ENCODE peak calls at places on chromosomes 16 and 17, in five cellular contexts. One of them, this sample, is unnamed.

GRCh38 chr16:29974291-29975133 is 844 bp downstream of the TAOK2 start:
- DNase-seq in AG09319: no peak
- DNase-seq in cardiac muscle cell: peak; percentile 30
- DNase-seq in AG04450: no peak
- DNase-seq in endothelial cell: peak; percentile 65
- DNase-seq in this sample: no peak

GRCh38 chr17:58242171-58242784 is 3.9 kb downstream of the LPO start:
- DNase-seq in AG09319: no peak
- DNase-seq in AG04450: no peak
- DNase-seq in cardiac muscle cell: no peak
- DNase-seq in endothelial cell: no peak
- DNase-seq in this sample: no peak

GRCh38 chr17:18251204-18251603 is 7.3 kb downstream of the FLII start:
- DNase-seq in AG09319: no peak
- DNase-seq in cardiac muscle cell: no peak
- DNase-seq in endothelial cell: no peak
- DNase-seq in AG04450: no peak
- DNase-seq in this sample: no peak

GRCh38 chr17:27526603-27527002 is 70.4 kb downstream of the KSR1 start:
- DNase-seq in cardiac muscle cell: no peak
- DNase-seq in AG09319: no peak
- DNase-seq in endothelial cell: peak; percentile 32
- DNase-seq in AG04450: no peak
- DNase-seq in this sample: no peak

GRCh38 chr17:77690271-77691161 is 268.0 kb upstream of the TNRC6C start:
- DNase-seq in cardiac muscle cell: no peak
- DNase-seq in AG09319: no peak
- DNase-seq in endothelial cell: no peak
- DNase-seq in AG04450: no peak
- DNase-seq in this sample: no peak

GRCh38 chr16:82882249-82882648 is 255.5 kb downstream of the CDH13 start:
- DNase-seq in cardiac muscle cell: no peak
- DNase-seq in endothelial cell: no peak
- DNase-seq in AG04450: no peak
- DNase-seq in AG09319: no peak
- DNase-seq in this sample: no peak

GRCh38 chr16:50821586-50821985 is 79.7 kb downstream of the CYLD start:
- DNase-seq in AG09319: no peak
- DNase-seq in AG04450: no peak
- DNase-seq in cardiac muscle cell: no peak
- DNase-seq in endothelial cell: no peak
- DNase-seq in this sample: no peak

GRCh38 chr17:45150911-45151809 is 2.9 kb downstream of the HEXIM1 start:
- DNase-seq in endothelial cell: no peak
- DNase-seq in AG09319: no peak
- DNase-seq in cardiac muscle cell: no peak
- DNase-seq in AG04450: no peak
- DNase-seq in this sample: no peak

GRCh38 chr17:76995352-76996105 is 127.3 kb downstream of the MGAT5B start:
- DNase-seq in cardiac muscle cell: no peak
- DNase-seq in AG04450: no peak
- DNase-seq in AG09319: no peak
- DNase-seq in endothelial cell: no peak
- DNase-seq in this sample: no peak

GRCh38 chr16:66872927-66873684 is 7.2 kb upstream of the PDP2 start:
- DNase-seq in cardiac muscle cell: peak; percentile 90
- DNase-seq in endothelial cell: peak; percentile 93
- DNase-seq in AG09319: peak; percentile 91
- DNase-seq in AG04450: peak; percentile 94
- DNase-seq in this sample: peak; percentile 90

GRCh38 chr17:81923302-81924260 is 4.0 kb downstream of the MAFG start:
- DNase-seq in endothelial cell: peak; percentile 59
- DNase-seq in AG09319: no peak
- DNase-seq in cardiac muscle cell: peak; percentile 87
- DNase-seq in AG04450: peak; percentile 46
- DNase-seq in this sample: no peak

GRCh38 chr16:79597775-79598174 is 2.8 kb downstream of the MAF start:
- DNase-seq in cardiac muscle cell: no peak
- DNase-seq in AG09319: no peak
- DNase-seq in AG04450: no peak
- DNase-seq in endothelial cell: no peak
- DNase-seq in this sample: no peak

GRCh38 chr16:51697454-51697853 is 546.4 kb upstream of the SALL1 start:
- DNase-seq in endothelial cell: no peak
- DNase-seq in AG09319: no peak
- DNase-seq in AG04450: no peak
- DNase-seq in cardiac muscle cell: no peak
- DNase-seq in this sample: no peak

GRCh38 chr17:58193641-58194259 is 1.2 kb downstream of the EPX start:
- DNase-seq in AG09319: no peak
- DNase-seq in cardiac muscle cell: no peak
- DNase-seq in endothelial cell: no peak
- DNase-seq in AG04450: no peak
- DNase-seq in this sample: no peak

GRCh38 chr17:9002610-9003354 is 18.5 kb upstream of the NTN1 start:
- DNase-seq in AG09319: no peak
- DNase-seq in AG04450: no peak
- DNase-seq in cardiac muscle cell: peak; percentile 37
- DNase-seq in endothelial cell: peak; percentile 66
- DNase-seq in this sample: no peak

GRCh38 chr16:12186774-12187335 is 210.3 kb downstream of the SNX29 start:
- DNase-seq in AG09319: no peak
- DNase-seq in cardiac muscle cell: no peak
- DNase-seq in AG04450: no peak
- DNase-seq in endothelial cell: no peak
- DNase-seq in this sample: no peak

GRCh38 chr17:28416703-28417311 is 10.8 kb upstream of the SLC46A1 start:
- DNase-seq in endothelial cell: peak; percentile 61
- DNase-seq in AG04450: peak; percentile 24
- DNase-seq in cardiac muscle cell: peak; percentile 81
- DNase-seq in AG09319: no peak
- DNase-seq in this sample: peak; percentile 35

GRCh38 chr17:60223456-60223855 is 73.7 kb downstream of the CA4 start:
- DNase-seq in AG04450: no peak
- DNase-seq in endothelial cell: no peak
- DNase-seq in AG09319: no peak
- DNase-seq in cardiac muscle cell: no peak
- DNase-seq in this sample: no peak

GRCh38 chr17:77273397-77274136 is 132.8 kb downstream of the SEC14L1 start:
- DNase-seq in AG04450: no peak
- DNase-seq in AG09319: no peak
- DNase-seq in cardiac muscle cell: no peak
- DNase-seq in endothelial cell: no peak
- DNase-seq in this sample: no peak

GRCh38 chr16:56691885-56692284 is 9.6 kb downstream of the MT1X start:
- DNase-seq in cardiac muscle cell: peak; percentile 74
- DNase-seq in endothelial cell: no peak
- DNase-seq in AG09319: no peak
- DNase-seq in AG04450: no peak
- DNase-seq in this sample: no peak

GRCh38 chr17:10171057-10171456 is 27.3 kb downstream of the GAS7 start:
- DNase-seq in AG09319: no peak
- DNase-seq in AG04450: no peak
- DNase-seq in cardiac muscle cell: no peak
- DNase-seq in endothelial cell: no peak
- DNase-seq in this sample: no peak

GRCh38 chr17:1475321-1475854 is 17.1 kb downstream of the MYO1C start:
- DNase-seq in AG04450: no peak
- DNase-seq in endothelial cell: no peak
- DNase-seq in AG09319: no peak
- DNase-seq in cardiac muscle cell: no peak
- DNase-seq in this sample: no peak

GRCh38 chr17:77409282-77410161 is 268.8 kb downstream of the SEC14L1 start:
- DNase-seq in AG04450: no peak
- DNase-seq in cardiac muscle cell: peak; percentile 77
- DNase-seq in AG09319: no peak
- DNase-seq in endothelial cell: no peak
- DNase-seq in this sample: no peak

DNA sequence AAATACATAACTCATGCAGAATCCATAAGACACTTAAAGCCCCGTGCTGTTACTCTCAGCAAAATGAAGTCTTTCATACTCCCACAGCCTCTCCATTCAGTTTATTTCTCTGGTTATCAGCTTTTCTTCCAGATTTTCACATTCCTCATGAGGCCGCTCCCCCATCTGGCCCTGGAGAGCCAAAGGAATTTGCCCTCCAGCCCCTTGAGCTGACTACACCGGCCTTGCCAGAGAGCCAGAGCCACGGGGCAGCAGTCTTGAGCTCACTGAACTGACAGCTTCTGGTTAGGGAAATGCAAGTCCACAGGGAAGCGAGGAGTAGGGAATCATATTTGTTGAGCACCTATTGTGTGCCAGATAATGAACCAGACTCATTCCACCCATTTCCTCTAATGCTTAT is 102.4 kb downstream of the ABCC12 start:
- DNase-seq in endothelial cell: no peak
- DNase-seq in AG04450: peak; percentile 32
- DNase-seq in cardiac muscle cell: peak; percentile 43
- DNase-seq in AG09319: no peak
- DNase-seq in this sample: no peak
- TF ChIP-seq CTCF in endothelial cell: no peak
- TF ChIP-seq CTCF in AG04450: no peak
- TF ChIP-seq CTCF in cardiac muscle cell: no peak
- TF ChIP-seq CTCF in AG09319: no peak
- TF ChIP-seq CTCF in this sample: no peak

GRCh38 chr17:50944054-50944901 is 78.1 kb upstream of the TOB1 start:
- DNase-seq in AG04450: no peak
- DNase-seq in AG09319: no peak
- DNase-seq in endothelial cell: peak; percentile 72
- DNase-seq in cardiac muscle cell: peak; percentile 91
- DNase-seq in this sample: no peak
- TF ChIP-seq CTCF in AG04450: no peak
- TF ChIP-seq CTCF in AG09319: no peak
- TF ChIP-seq CTCF in endothelial cell: no peak
- TF ChIP-seq CTCF in cardiac muscle cell: no peak
- TF ChIP-seq CTCF in this sample: no peak

DNA sequence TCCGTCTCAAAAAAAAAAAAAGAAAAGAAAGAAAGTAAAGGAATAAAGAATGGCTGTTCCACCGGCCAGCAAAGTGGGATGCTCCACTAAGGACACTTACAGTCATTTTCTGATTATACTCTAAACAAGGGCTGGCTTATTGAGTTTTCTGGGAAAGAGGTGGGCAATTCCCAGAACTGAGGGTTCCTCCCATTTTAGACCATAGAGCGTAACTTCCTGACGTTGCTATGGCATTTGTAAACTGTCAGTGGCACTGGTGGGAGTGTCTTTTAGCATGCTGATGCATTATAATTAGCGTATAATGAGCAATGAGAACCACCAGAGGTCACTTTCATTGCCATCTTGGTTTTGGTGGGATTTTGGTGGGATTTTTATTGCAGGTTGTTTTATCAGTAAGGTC is 58.0 kb downstream of the PIGL start:
- DNase-seq in AG04450: no peak
- DNase-seq in cardiac muscle cell: no peak
- DNase-seq in AG09319: no peak
- DNase-seq in endothelial cell: no peak
- DNase-seq in this sample: no peak
- TF ChIP-seq CTCF in AG04450: no peak
- TF ChIP-seq CTCF in cardiac muscle cell: no peak
- TF ChIP-seq CTCF in AG09319: no peak
- TF ChIP-seq CTCF in endothelial cell: no peak
- TF ChIP-seq CTCF in this sample: no peak

DNA sequence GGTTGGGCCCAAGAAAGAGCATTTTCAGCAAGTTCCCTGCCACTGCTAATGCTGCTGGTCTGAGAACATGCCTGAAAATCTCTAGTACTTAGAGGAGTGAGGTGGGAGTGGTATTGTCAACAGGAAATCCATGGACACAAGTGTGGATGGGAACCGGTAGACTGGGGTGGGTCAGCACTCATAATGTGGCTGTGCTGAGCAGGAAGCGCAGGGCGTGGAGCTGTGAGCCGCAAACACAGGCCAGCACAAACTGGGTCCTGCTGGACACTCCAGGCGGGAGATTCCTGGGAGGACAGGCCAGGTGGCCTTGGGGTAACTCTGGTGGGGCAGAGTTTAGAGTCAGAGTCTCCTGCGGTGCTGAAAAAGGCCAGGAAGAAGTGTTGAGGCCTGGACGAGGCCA is 62.5 kb downstream of the BANP start:
- DNase-seq in cardiac muscle cell: no peak
- DNase-seq in AG09319: no peak
- DNase-seq in endothelial cell: no peak
- DNase-seq in AG04450: no peak
- DNase-seq in this sample: no peak
- TF ChIP-seq CTCF in cardiac muscle cell: no peak
- TF ChIP-seq CTCF in AG09319: no peak
- TF ChIP-seq CTCF in endothelial cell: no peak
- TF ChIP-seq CTCF in AG04450: no peak
- TF ChIP-seq CTCF in this sample: no peak